ENCODE peak calls at places on chromosomes 3 and 15, in nine cellular contexts. M is psoas muscle, F is AG04450, L is ovary, H is A549, R is breast epithelium, Q is colonic mucosa, O is WERI-Rb-1, B is fibroblast of lung. T is an unnamed sample.

GRCh38 chr3:6921041-6921440 is 60.1 kb downstream of the GRM7 start:
- DNase-seq in M (no peak), F (no peak), L (no peak), H (no peak), R (no peak), Q (no peak), O (no peak), B (no peak), T (no peak)

GRCh38 chr15:44286814-44287555 is 1.5 kb upstream of the GOLM2 start:
- DNase-seq in M (no peak), F (no peak), L (peak), H (peak), R (no peak), Q (no peak), O (no peak), B (peak), T (no peak)

GRCh38 chr3:127254730-127255129 is 33.1 kb downstream of the PRR20G start:
- DNase-seq in M (no peak), F (no peak), L (no peak), H (peak), R (no peak), Q (no peak), O (peak), B (no peak), T (no peak)

GRCh38 chr15:52233405-52233804 is 42.2 kb upstream of the GNB5 start:
- DNase-seq in M (no peak), F (no peak), L (no peak), H (no peak), R (no peak), Q (no peak), O (no peak), B (no peak), T (no peak)

GRCh38 chr3:160464321-160464720 is 14.7 kb upstream of the TRIM59 start:
- DNase-seq in M (no peak), F (no peak), L (no peak), H (no peak), R (no peak), Q (no peak), O (no peak), B (no peak), T (no peak)

GRCh38 chr3:141412936-141413354 is 44.6 kb downstream of the ZBTB38 start:
- DNase-seq in M (peak), F (peak), L (peak), H (no peak), R (peak), Q (peak), O (no peak), B (peak), T (no peak)

GRCh38 chr3:15941958-15942357 is 144.2 kb upstream of the ANKRD28 start:
- DNase-seq in M (no peak), F (no peak), L (no peak), H (no peak), R (no peak), Q (no peak), O (no peak), B (no peak), T (no peak)

GRCh38 chr3:4584537-4585249 is 91.5 kb downstream of the ITPR1 start:
- DNase-seq in M (no peak), F (no peak), L (peak), H (no peak), R (peak), Q (no peak), O (no peak), B (peak), T (peak)

GRCh38 chr15:55774113-55774970 is 31.4 kb upstream of the PRTG start:
- DNase-seq in M (peak), F (no peak), L (peak), H (peak), R (no peak), Q (peak), O (peak), B (peak), T (peak)

GRCh38 chr3:114554716-114555115 is 260.9 kb downstream of the TIGIT start:
- DNase-seq in M (no peak), F (no peak), L (no peak), H (no peak), R (no peak), Q (no peak), O (no peak), B (no peak), T (no peak)

GRCh38 chr3:134054231-134054630 is 24.5 kb upstream of the SLCO2A1 start:
- DNase-seq in M (no peak), F (no peak), L (no peak), H (no peak), R (no peak), Q (no peak), O (no peak), B (peak), T (no peak)

GRCh38 chr15:45794768-45795486 is 160.1 kb downstream of the SQOR start:
- DNase-seq in M (no peak), F (no peak), L (no peak), H (no peak), R (no peak), Q (no peak), O (no peak), B (no peak), T (no peak)

DNA sequence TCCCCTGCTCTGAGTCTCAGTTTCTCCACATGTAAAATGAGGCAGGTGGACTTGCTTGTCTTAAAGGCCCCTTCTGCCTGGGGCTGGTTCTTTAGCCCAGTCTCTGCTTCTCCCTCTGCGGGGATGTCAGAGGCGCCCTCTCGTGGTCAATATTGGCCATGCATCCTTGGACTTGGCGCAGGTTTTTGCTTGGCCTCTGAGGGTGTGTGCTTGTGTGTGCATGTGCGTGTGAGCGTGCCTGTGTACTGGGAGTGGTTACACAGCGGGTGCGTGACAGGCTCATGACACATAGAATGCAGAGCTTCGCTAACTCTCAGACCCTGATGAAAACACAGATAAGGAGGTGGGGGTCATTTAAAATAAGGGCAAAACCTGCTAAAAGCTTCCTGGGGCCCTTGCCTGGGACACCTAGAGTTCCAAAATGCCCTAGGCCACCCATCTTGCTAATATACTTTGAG is 160.9 kb downstream of the SMAD6 start:
- DNase-seq in M (peak), F (peak), L (peak), H (peak), R (peak), Q (peak), O (peak), B (peak), T (peak)
- TF ChIP-seq CTCF in M (peak), F (peak), L (peak), H (peak), R (peak), Q (peak), O (peak), B (peak), T (peak)

DNA sequence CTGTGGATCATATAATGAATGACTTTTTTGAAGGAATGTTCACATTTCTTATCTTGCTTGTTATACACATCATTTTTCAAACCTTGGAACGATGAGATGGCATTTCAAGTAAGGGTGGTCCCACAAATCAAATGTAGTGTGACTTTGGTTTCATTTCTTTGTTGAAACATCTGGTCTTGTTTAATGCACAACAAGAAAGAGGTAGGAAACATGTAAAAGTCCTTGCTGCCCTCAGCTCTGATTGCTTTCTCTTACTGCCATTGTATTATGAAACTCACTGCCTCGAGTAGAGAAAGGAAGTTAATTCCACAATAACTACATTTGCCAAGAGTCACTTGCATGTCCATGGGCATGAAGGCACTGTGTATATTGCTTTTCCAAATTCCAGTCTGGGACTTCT is 32.2 kb downstream of the RBMS3 start:
- DNase-seq in M (no peak), F (no peak), L (no peak), H (no peak), R (no peak), Q (no peak), O (no peak), B (peak), T (no peak)
- H3K27ac ChIP-seq in M (peak), F (no peak), L (no peak), H (no peak), R (peak), Q (no peak), O (no peak), B (no peak), T (no peak)

GRCh38 chr3:132723024-132723462 is 834 bp upstream of the NPHP3 start:
- DNase-seq in M (no peak), F (no peak), L (no peak), H (peak), R (no peak), Q (no peak), O (no peak), B (no peak), T (no peak)

GRCh38 chr3:132721479-132722164 is 587 bp downstream of the NPHP3 start:
- DNase-seq in M (peak), F (no peak), L (peak), H (peak), R (peak), Q (peak), O (peak), B (peak), T (peak)

GRCh38 chr3:132722165-132723023 is at the start of gene NPHP3:
- DNase-seq in M (peak), F (peak), L (peak), H (peak), R (peak), Q (peak), O (peak), B (peak), T (peak)

GRCh38 chr3:132726341-132726823 is 4.2 kb upstream of the NPHP3 start:
- DNase-seq in M (no peak), F (no peak), L (no peak), H (peak), R (no peak), Q (no peak), O (no peak), B (peak), T (no peak)

DNA sequence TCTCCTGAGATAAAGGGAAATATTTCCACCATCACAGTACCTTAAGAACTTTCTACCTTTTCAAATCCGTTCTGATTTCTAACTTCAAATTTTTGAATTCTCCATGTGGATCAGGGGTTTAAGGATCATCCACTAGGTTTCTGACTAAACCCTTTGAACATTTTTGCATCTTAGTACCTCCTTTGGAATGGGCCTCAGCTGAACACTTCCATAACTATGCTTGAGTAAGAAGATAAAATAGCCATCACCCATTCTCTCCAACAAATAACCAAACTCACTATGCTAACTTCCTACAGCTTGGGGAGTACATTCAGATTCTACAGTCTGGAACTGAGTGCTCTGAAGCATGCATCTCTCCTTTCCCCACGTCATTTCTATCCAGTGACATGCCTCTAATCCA is 1.3 kb upstream of the NPHP3 start:
- DNase-seq in M (no peak), F (no peak), L (no peak), H (no peak), R (no peak), Q (no peak), O (no peak), B (no peak), T (no peak)
- H3K4me3 ChIP-seq in M (peak), F (peak), L (peak), H (no peak), R (no peak), Q (peak), O (peak), B (peak), T (no peak)

GRCh38 chr3:84980011-84980410 is 21.2 kb downstream of the CADM2 start:
- DNase-seq in M (no peak), F (no peak), L (no peak), H (no peak), R (no peak), Q (no peak), O (no peak), B (no peak), T (no peak)

GRCh38 chr3:84977021-84977420 is 18.2 kb downstream of the CADM2 start:
- DNase-seq in M (no peak), F (no peak), L (no peak), H (no peak), R (no peak), Q (no peak), O (no peak), B (no peak), T (no peak)

GRCh38 chr3:84978833-84979232 is 20.0 kb downstream of the CADM2 start:
- DNase-seq in M (no peak), F (no peak), L (no peak), H (no peak), R (no peak), Q (no peak), O (no peak), B (no peak), T (no peak)

GRCh38 chr3:84968701-84969235 is 10.0 kb downstream of the CADM2 start:
- DNase-seq in M (no peak), F (no peak), L (no peak), H (no peak), R (no peak), Q (no peak), O (no peak), B (no peak), T (no peak)

DNA sequence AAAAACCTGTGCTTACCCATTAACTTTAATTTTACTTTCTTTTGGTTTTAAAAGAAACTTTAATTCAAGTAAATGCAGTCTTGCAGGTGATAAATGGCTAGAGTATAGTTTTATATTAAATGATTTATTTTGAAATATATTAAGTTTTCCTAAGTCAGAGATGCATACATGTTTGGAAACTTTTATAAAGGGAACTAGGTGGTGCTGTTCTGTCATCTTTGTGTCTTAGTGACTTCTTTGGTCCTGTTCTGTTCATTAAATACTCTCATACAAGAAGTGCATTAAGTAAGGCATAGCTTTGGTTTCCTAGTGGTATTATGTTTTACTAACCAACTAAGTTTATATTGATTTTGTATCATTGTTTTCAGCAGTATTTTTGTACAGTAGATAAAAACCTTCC is 15.6 kb downstream of the CADM2 start:
- DNase-seq in M (no peak), F (no peak), L (no peak), H (no peak), R (no peak), Q (no peak), O (no peak), B (peak), T (no peak)
- TF ChIP-seq CTCF in M (peak), F (no peak), L (no peak), H (peak), R (no peak), Q (no peak), O (no peak), B (no peak), T (no peak)

GRCh38 chr15:65069179-65069578 is 1.4 kb upstream of the RASL12 start:
- DNase-seq in M (peak), F (peak), L (peak), H (no peak), R (no peak), Q (peak), O (no peak), B (peak), T (peak)

GRCh38 chr15:65069779-65070546 is 2.2 kb upstream of the RASL12 start:
- DNase-seq in M (no peak), F (no peak), L (no peak), H (no peak), R (no peak), Q (no peak), O (no peak), B (no peak), T (no peak)

GRCh38 chr15:65071381-65071811 is 3.6 kb upstream of the RASL12 start:
- DNase-seq in M (peak), F (no peak), L (peak), H (no peak), R (no peak), Q (no peak), O (no peak), B (no peak), T (no peak)

GRCh38 chr15:65072617-65073016 is 3.9 kb upstream of the KBTBD13 start:
- DNase-seq in M (no peak), F (no peak), L (no peak), H (no peak), R (no peak), Q (no peak), O (no peak), B (no peak), T (no peak)

GRCh38 chr15:65072027-65072426 is 4.2 kb upstream of the RASL12 start:
- DNase-seq in M (peak), F (no peak), L (peak), H (no peak), R (no peak), Q (no peak), O (no peak), B (no peak), T (no peak)
- H3K27ac ChIP-seq in M (peak), F (no peak), L (no peak), H (no peak), R (peak), Q (peak), O (no peak), B (no peak), T (no peak)

GRCh38 chr3:180324791-180325190 is 277.2 kb upstream of the TTC14 start:
- DNase-seq in M (no peak), F (no peak), L (no peak), H (no peak), R (no peak), Q (no peak), O (no peak), B (no peak), T (no peak)

GRCh38 chr3:180322829-180323228 is 279.1 kb upstream of the TTC14 start:
- DNase-seq in M (no peak), F (no peak), L (no peak), H (no peak), R (no peak), Q (no peak), O (no peak), B (no peak), T (no peak)

GRCh38 chr3:180321534-180321933 is 280.4 kb upstream of the TTC14 start:
- DNase-seq in M (no peak), F (no peak), L (no peak), H (no peak), R (no peak), Q (no peak), O (no peak), B (no peak), T (no peak)

GRCh38 chr3:180319461-180319860 is 282.5 kb upstream of the TTC14 start:
- DNase-seq in M (no peak), F (peak), L (no peak), H (no peak), R (no peak), Q (no peak), O (no peak), B (no peak), T (no peak)

DNA sequence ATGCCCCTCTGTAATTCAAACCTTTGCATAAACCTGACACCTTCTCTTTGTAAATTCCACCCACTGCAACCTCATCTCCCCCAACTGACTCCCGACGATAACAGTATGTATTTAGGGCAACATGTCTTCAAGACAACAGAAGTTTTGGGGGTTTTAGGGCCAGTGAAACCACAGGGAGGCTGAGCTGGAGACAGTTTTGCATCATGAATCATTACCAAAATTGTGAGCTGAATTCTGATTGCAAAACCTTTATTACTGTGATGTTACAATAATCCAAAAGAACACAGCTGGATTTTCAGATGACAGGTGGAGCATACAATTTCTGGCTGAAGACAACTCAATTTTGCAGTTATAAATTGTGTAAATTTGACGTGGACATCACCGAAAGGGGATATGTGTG is 281.3 kb upstream of the TTC14 start:
- DNase-seq in M (no peak), F (no peak), L (no peak), H (no peak), R (no peak), Q (no peak), O (no peak), B (no peak), T (no peak)
- H3K4me3 ChIP-seq in M (no peak), F (no peak), L (no peak), H (no peak), R (no peak), Q (no peak), O (no peak), B (no peak), T (no peak)

GRCh38 chr15:31442203-31443090 is 115.8 kb downstream of the KLF13 start:
- DNase-seq in M (no peak), F (peak), L (no peak), H (peak), R (no peak), Q (peak), O (peak), B (peak), T (peak)
- TF ChIP-seq CTCF in M (no peak), F (peak), L (no peak), H (peak), R (no peak), Q (no peak), O (peak), B (peak), T (peak)